ENCODE peak calls at places on chromosomes 5 and 9, in ten cellular contexts. T is A549, F is upper lobe of left lung, L is sigmoid colon, J is ovary, D is H1, A is stomach, V is suprapubic skin, S is GM12878, G is tibial nerve. E is an unnamed sample.

GRCh38 chr9:118522093-118523028 is 818.2 kb downstream of the TLR4 start:
- DNase-seq in T (peak), F (no peak), L (no peak), J (no peak), D (peak), A (no peak), V (no peak), S (peak), G (no peak), E (peak)

GRCh38 chr9:69252436-69252835 is 72.6 kb upstream of the ENTREP1 start:
- DNase-seq in T (no peak), F (no peak), L (no peak), J (no peak), D (no peak), A (no peak), V (no peak), S (no peak), G (no peak), E (no peak)

GRCh38 chr5:169384661-169385060 is 83.7 kb upstream of the SLIT3 start:
- DNase-seq in T (no peak), F (no peak), L (no peak), J (no peak), D (no peak), A (no peak), V (no peak), S (no peak), G (no peak), E (no peak)

GRCh38 chr9:127520941-127521918 is 69.9 kb downstream of the LRSAM1 start:
- DNase-seq in T (no peak), F (peak), L (no peak), J (peak), D (no peak), A (no peak), V (no peak), S (no peak), G (no peak), E (no peak)

GRCh38 chr5:157509587-157509986 is 49.6 kb downstream of the NIPAL4 start:
- DNase-seq in T (no peak), F (no peak), L (no peak), J (no peak), D (no peak), A (no peak), V (no peak), S (no peak), G (no peak), E (no peak)

GRCh38 chr5:90221947-90222346 is 187.6 kb downstream of the CETN3 start:
- DNase-seq in T (no peak), F (no peak), L (no peak), J (no peak), D (no peak), A (no peak), V (no peak), S (no peak), G (no peak), E (no peak)

GRCh38 chr9:132239518-132239917 is 77.7 kb downstream of the NTNG2 start:
- DNase-seq in T (no peak), F (no peak), L (no peak), J (no peak), D (no peak), A (no peak), V (no peak), S (no peak), G (no peak), E (no peak)

GRCh38 chr5:139397921-139398320 is 3.0 kb upstream of the PROB1 start:
- DNase-seq in T (no peak), F (no peak), L (no peak), J (no peak), D (no peak), A (no peak), V (no peak), S (no peak), G (no peak), E (no peak)

GRCh38 chr9:12916037-12916436 is 141.2 kb downstream of the LURAP1L start:
- DNase-seq in T (no peak), F (no peak), L (no peak), J (no peak), D (no peak), A (no peak), V (no peak), S (no peak), G (no peak), E (no peak)

GRCh38 chr5:74316064-74316586 is 324.4 kb downstream of the ENC1 start:
- DNase-seq in T (peak), F (no peak), L (no peak), J (no peak), D (no peak), A (no peak), V (no peak), S (peak), G (no peak), E (no peak)

GRCh38 chr9:124894741-124895170 is 32.8 kb downstream of the ARPC5L start:
- DNase-seq in T (no peak), F (no peak), L (no peak), J (no peak), D (no peak), A (no peak), V (no peak), S (no peak), G (peak), E (no peak)

GRCh38 chr9:136665704-136666363 is 3.1 kb downstream of the EGFL7 start:
- DNase-seq in T (peak), F (peak), L (no peak), J (no peak), D (no peak), A (no peak), V (no peak), S (no peak), G (no peak), E (no peak)

GRCh38 chr9:86287013-86287412 is 4.7 kb upstream of the ISCA1 start:
- DNase-seq in T (peak), F (no peak), L (no peak), J (peak), D (no peak), A (no peak), V (no peak), S (no peak), G (no peak), E (no peak)

GRCh38 chr9:94611638-94612068 is 18.0 kb upstream of the FBP2 start:
- DNase-seq in T (no peak), F (no peak), L (no peak), J (no peak), D (no peak), A (no peak), V (no peak), S (no peak), G (no peak), E (no peak)

GRCh38 chr9:115262477-115262876 is 144.5 kb upstream of the TNC start:
- DNase-seq in T (peak), F (no peak), L (peak), J (no peak), D (no peak), A (peak), V (no peak), S (no peak), G (no peak), E (peak)

GRCh38 chr5:135486679-135487395 is 34.7 kb upstream of the TIFAB start:
- DNase-seq in T (no peak), F (no peak), L (no peak), J (no peak), D (no peak), A (no peak), V (no peak), S (no peak), G (no peak), E (no peak)

GRCh38 chr9:133476941-133477340 is 2.0 kb downstream of the SLC2A6 start:
- DNase-seq in T (no peak), F (peak), L (no peak), J (no peak), D (no peak), A (no peak), V (no peak), S (no peak), G (no peak), E (no peak)

GRCh38 chr5:32044904-32045303 is 129.2 kb downstream of the GOLPH3 start:
- DNase-seq in T (peak), F (no peak), L (no peak), J (no peak), D (no peak), A (no peak), V (no peak), S (no peak), G (no peak), E (no peak)

GRCh38 chr5:30376848-30377247 is 816.6 kb upstream of the CDH6 start:
- DNase-seq in T (no peak), F (no peak), L (no peak), J (no peak), D (no peak), A (no peak), V (no peak), S (no peak), G (no peak), E (no peak)

GRCh38 chr9:21559402-21560280 is 77.5 kb upstream of the IFNE start:
- DNase-seq in T (peak), F (peak), L (peak), J (peak), D (peak), A (peak), V (peak), S (no peak), G (no peak), E (peak)

GRCh38 chr9:123942542-123942941 is 12.6 kb upstream of the DENND1A start:
- DNase-seq in T (no peak), F (peak), L (no peak), J (no peak), D (no peak), A (peak), V (no peak), S (no peak), G (no peak), E (peak)

GRCh38 chr9:38022995-38023394 is 46.0 kb downstream of the SHB start:
- DNase-seq in T (no peak), F (no peak), L (no peak), J (no peak), D (no peak), A (peak), V (no peak), S (no peak), G (no peak), E (no peak)

GRCh38 chr9:78316151-78316892 is 19.4 kb downstream of the PSAT1 start:
- DNase-seq in T (no peak), F (no peak), L (no peak), J (no peak), D (no peak), A (no peak), V (peak), S (no peak), G (no peak), E (no peak)

GRCh38 chr5:84450617-84451414 is 66.1 kb upstream of the EDIL3 start:
- DNase-seq in T (no peak), F (no peak), L (no peak), J (no peak), D (no peak), A (no peak), V (no peak), S (no peak), G (no peak), E (no peak)

GRCh38 chr9:35193762-35194161 is 32.0 kb downstream of the UNC13B start:
- DNase-seq in T (no peak), F (no peak), L (no peak), J (no peak), D (no peak), A (no peak), V (no peak), S (no peak), G (no peak), E (no peak)

GRCh38 chr5:177470759-177471536 is 2.5 kb downstream of the DBN1 start:
- DNase-seq in T (no peak), F (no peak), L (no peak), J (no peak), D (no peak), A (no peak), V (no peak), S (no peak), G (no peak), E (no peak)

GRCh38 chr5:149854881-149855280 is 89.7 kb downstream of the PDE6A start:
- DNase-seq in T (no peak), F (no peak), L (no peak), J (no peak), D (no peak), A (no peak), V (no peak), S (no peak), G (no peak), E (no peak)

GRCh38 chr5:14266686-14267085 is 123.5 kb downstream of the TRIO start:
- DNase-seq in T (no peak), F (no peak), L (no peak), J (no peak), D (no peak), A (no peak), V (no peak), S (no peak), G (no peak), E (no peak)

GRCh38 chr9:131407717-131408195 is 13.9 kb downstream of the PRRC2B start:
- DNase-seq in T (no peak), F (no peak), L (peak), J (peak), D (peak), A (no peak), V (no peak), S (no peak), G (no peak), E (peak)

GRCh38 chr9:115333671-115334070 is 215.7 kb upstream of the TNC start:
- DNase-seq in T (no peak), F (no peak), L (no peak), J (no peak), D (no peak), A (no peak), V (no peak), S (no peak), G (no peak), E (no peak)

GRCh38 chr9:89701221-89701798 is 96.5 kb downstream of the GADD45G start:
- DNase-seq in T (no peak), F (peak), L (no peak), J (no peak), D (no peak), A (no peak), V (peak), S (peak), G (no peak), E (no peak)

GRCh38 chr5:53479656-53480473 is 564 bp upstream of the FST start:
- DNase-seq in T (peak), F (peak), L (peak), J (peak), D (peak), A (peak), V (peak), S (no peak), G (peak), E (peak)

GRCh38 chr5:57032151-57032551 is 80.2 kb upstream of the MIER3 start:
- DNase-seq in T (peak), F (no peak), L (no peak), J (no peak), D (no peak), A (peak), V (no peak), S (no peak), G (no peak), E (peak)

GRCh38 chr5:100444961-100445360 is 90.2 kb upstream of the FAM174A start:
- DNase-seq in T (no peak), F (peak), L (no peak), J (no peak), D (no peak), A (no peak), V (no peak), S (no peak), G (no peak), E (no peak)
- TF ChIP-seq EP300 in T (no peak), F (no peak), L (no peak), J (no peak), D (no peak), A (no peak), V (no peak), S (no peak), G (no peak), E (no peak)

DNA sequence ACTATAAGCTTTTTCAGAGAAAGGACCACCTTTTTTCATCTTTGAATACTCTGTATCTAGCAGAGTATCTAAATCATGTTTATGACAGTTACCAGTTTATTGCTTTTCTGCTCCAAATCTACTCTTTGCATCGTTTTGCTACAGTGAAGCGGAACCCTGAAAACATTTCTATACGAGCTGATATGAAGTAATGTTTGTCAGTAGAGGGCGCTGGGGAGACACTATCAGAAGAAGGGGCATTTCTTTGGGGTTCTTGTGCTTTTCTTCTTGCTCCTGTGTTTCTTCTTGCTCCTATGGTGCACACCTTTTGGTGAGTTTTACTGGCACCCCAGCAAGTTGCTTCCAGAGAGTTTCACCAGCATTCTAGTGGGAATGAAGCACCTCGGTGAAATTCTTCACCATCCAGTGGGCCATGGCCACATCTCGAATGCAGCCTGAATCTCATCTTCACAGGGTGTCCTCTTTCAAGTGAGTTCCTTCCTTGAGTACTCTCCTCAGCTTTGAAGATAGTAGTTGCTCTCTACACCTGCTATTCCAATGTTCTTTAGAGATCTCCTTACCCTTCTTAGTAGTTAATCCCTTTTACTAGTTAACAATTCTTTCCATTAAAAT is 98.4 kb downstream of the FGF1 start:
- DNase-seq in T (peak), F (no peak), L (no peak), J (no peak), D (peak), A (peak), V (no peak), S (no peak), G (peak), E (no peak)
- TF ChIP-seq EP300 in T (no peak), F (no peak), L (no peak), J (no peak), D (no peak), A (no peak), V (no peak), S (no peak), G (no peak), E (no peak)

GRCh38 chr9:72052122-72052521 is 8.3 kb downstream of the C9orf57 start:
- DNase-seq in T (no peak), F (no peak), L (no peak), J (no peak), D (no peak), A (no peak), V (no peak), S (no peak), G (no peak), E (no peak)
- TF ChIP-seq EP300 in T (no peak), F (no peak), L (no peak), J (no peak), D (no peak), A (no peak), V (no peak), S (no peak), G (no peak), E (no peak)

GRCh38 chr9:129816501-129817435 is 7.2 kb downstream of the TOR1A start:
- DNase-seq in T (no peak), F (no peak), L (no peak), J (no peak), D (no peak), A (no peak), V (no peak), S (no peak), G (no peak), E (no peak)
- TF ChIP-seq EP300 in T (no peak), F (no peak), L (no peak), J (no peak), D (no peak), A (no peak), V (no peak), S (no peak), G (no peak), E (no peak)

GRCh38 chr5:91434348-91434747 is 51.2 kb upstream of the ARRDC3 start:
- DNase-seq in T (no peak), F (no peak), L (no peak), J (no peak), D (no peak), A (no peak), V (no peak), S (no peak), G (no peak), E (no peak)

GRCh38 chr5:91443028-91443427 is 59.9 kb upstream of the ARRDC3 start:
- DNase-seq in T (no peak), F (no peak), L (no peak), J (no peak), D (no peak), A (no peak), V (no peak), S (no peak), G (no peak), E (no peak)

GRCh38 chr5:91441082-91441481 is 58.0 kb upstream of the ARRDC3 start:
- DNase-seq in T (no peak), F (no peak), L (no peak), J (no peak), D (no peak), A (no peak), V (no peak), S (no peak), G (no peak), E (no peak)

GRCh38 chr5:91436241-91436640 is 53.1 kb upstream of the ARRDC3 start:
- DNase-seq in T (no peak), F (no peak), L (no peak), J (no peak), D (no peak), A (no peak), V (no peak), S (no peak), G (no peak), E (no peak)

GRCh38 chr5:91438871-91439270 is 55.8 kb upstream of the ARRDC3 start:
- DNase-seq in T (no peak), F (no peak), L (no peak), J (no peak), D (no peak), A (peak), V (no peak), S (no peak), G (no peak), E (peak)
- TF ChIP-seq EP300 in T (no peak), F (no peak), L (no peak), J (no peak), D (no peak), A (no peak), V (no peak), S (no peak), G (no peak), E (no peak)

GRCh38 chr5:18882162-18882561 is 1105.8 kb downstream of the CDH18 start:
- DNase-seq in T (no peak), F (no peak), L (no peak), J (no peak), D (no peak), A (no peak), V (no peak), S (no peak), G (no peak), E (no peak)
- TF ChIP-seq EP300 in T (no peak), F (no peak), L (no peak), J (no peak), D (no peak), A (no peak), V (no peak), S (no peak), G (no peak), E (no peak)